ENCODE peak calls at places on chromosome 9, in five cellular contexts. One of them, this sample, is unnamed.

GRCh38 chr9:82532504-82532903 is 530.4 kb downstream of the RASEF start:
- DNase-seq in NCI-H1436 treated with DMSO at 0.1 percent for 48 hours: no peak
- DNase-seq in H54: no peak
- DNase-seq in cardiac septum: no peak
- DNase-seq in stimulated activated naive CD4-positive, alpha-beta T cell treated with Interleukin-2 at 50 U/mL for 16 hours: no peak
- DNase-seq in this sample: no peak

GRCh38 chr9:136036050-136036449 is 59.0 kb downstream of the NACC2 start:
- DNase-seq in NCI-H1436 treated with DMSO at 0.1 percent for 48 hours: no peak
- DNase-seq in H54: no peak
- DNase-seq in cardiac septum: no peak
- DNase-seq in stimulated activated naive CD4-positive, alpha-beta T cell treated with Interleukin-2 at 50 U/mL for 16 hours: no peak
- DNase-seq in this sample: no peak

GRCh38 chr9:136393531-136393930 is 6.4 kb downstream of the SNAPC4 start:
- DNase-seq in H54: no peak
- DNase-seq in stimulated activated naive CD4-positive, alpha-beta T cell treated with Interleukin-2 at 50 U/mL for 16 hours: no peak
- DNase-seq in cardiac septum: no peak
- DNase-seq in NCI-H1436 treated with DMSO at 0.1 percent for 48 hours: no peak
- DNase-seq in this sample: no peak

GRCh38 chr9:100216178-100216787 is 117.2 kb downstream of the INVS start:
- DNase-seq in NCI-H1436 treated with DMSO at 0.1 percent for 48 hours: no peak
- DNase-seq in cardiac septum: peak
- DNase-seq in stimulated activated naive CD4-positive, alpha-beta T cell treated with Interleukin-2 at 50 U/mL for 16 hours: peak
- DNase-seq in H54: peak
- DNase-seq in this sample: no peak

GRCh38 chr9:81499021-81499454 is 190.3 kb downstream of the TLE1 start:
- DNase-seq in stimulated activated naive CD4-positive, alpha-beta T cell treated with Interleukin-2 at 50 U/mL for 16 hours: no peak
- DNase-seq in cardiac septum: no peak
- DNase-seq in NCI-H1436 treated with DMSO at 0.1 percent for 48 hours: no peak
- DNase-seq in H54: no peak
- DNase-seq in this sample: no peak

GRCh38 chr9:129900263-129901041 is 65.2 kb downstream of the USP20 start:
- DNase-seq in stimulated activated naive CD4-positive, alpha-beta T cell treated with Interleukin-2 at 50 U/mL for 16 hours: no peak
- DNase-seq in NCI-H1436 treated with DMSO at 0.1 percent for 48 hours: no peak
- DNase-seq in cardiac septum: no peak
- DNase-seq in H54: no peak
- DNase-seq in this sample: no peak

GRCh38 chr9:132986114-132986513 is 7.6 kb downstream of the GFI1B start:
- DNase-seq in NCI-H1436 treated with DMSO at 0.1 percent for 48 hours: no peak
- DNase-seq in stimulated activated naive CD4-positive, alpha-beta T cell treated with Interleukin-2 at 50 U/mL for 16 hours: no peak
- DNase-seq in cardiac septum: no peak
- DNase-seq in H54: no peak
- DNase-seq in this sample: no peak

GRCh38 chr9:69975681-69976080 is 68.0 kb upstream of the MAMDC2 start:
- DNase-seq in NCI-H1436 treated with DMSO at 0.1 percent for 48 hours: no peak
- DNase-seq in H54: no peak
- DNase-seq in cardiac septum: no peak
- DNase-seq in stimulated activated naive CD4-positive, alpha-beta T cell treated with Interleukin-2 at 50 U/mL for 16 hours: no peak
- DNase-seq in this sample: no peak

GRCh38 chr9:89961616-89962341 is 357.0 kb downstream of the GADD45G start:
- DNase-seq in stimulated activated naive CD4-positive, alpha-beta T cell treated with Interleukin-2 at 50 U/mL for 16 hours: no peak
- DNase-seq in NCI-H1436 treated with DMSO at 0.1 percent for 48 hours: no peak
- DNase-seq in H54: no peak
- DNase-seq in cardiac septum: no peak
- DNase-seq in this sample: no peak

GRCh38 chr9:4829956-4830355 is 37.2 kb downstream of the RCL1 start:
- DNase-seq in cardiac septum: no peak
- DNase-seq in H54: no peak
- DNase-seq in stimulated activated naive CD4-positive, alpha-beta T cell treated with Interleukin-2 at 50 U/mL for 16 hours: no peak
- DNase-seq in NCI-H1436 treated with DMSO at 0.1 percent for 48 hours: no peak
- DNase-seq in this sample: no peak

GRCh38 chr9:26012797-26013594 is 334.8 kb upstream of the TUSC1 start:
- DNase-seq in H54: peak
- DNase-seq in NCI-H1436 treated with DMSO at 0.1 percent for 48 hours: no peak
- DNase-seq in stimulated activated naive CD4-positive, alpha-beta T cell treated with Interleukin-2 at 50 U/mL for 16 hours: no peak
- DNase-seq in cardiac septum: no peak
- DNase-seq in this sample: no peak

GRCh38 chr9:71506821-71507220 is 261.5 kb downstream of the CEMIP2 start:
- DNase-seq in NCI-H1436 treated with DMSO at 0.1 percent for 48 hours: no peak
- DNase-seq in stimulated activated naive CD4-positive, alpha-beta T cell treated with Interleukin-2 at 50 U/mL for 16 hours: no peak
- DNase-seq in H54: peak
- DNase-seq in cardiac septum: no peak
- DNase-seq in this sample: no peak

GRCh38 chr9:134922066-134922931 is 4.6 kb upstream of the FCN1 start:
- DNase-seq in stimulated activated naive CD4-positive, alpha-beta T cell treated with Interleukin-2 at 50 U/mL for 16 hours: no peak
- DNase-seq in H54: no peak
- DNase-seq in cardiac septum: peak
- DNase-seq in NCI-H1436 treated with DMSO at 0.1 percent for 48 hours: no peak
- DNase-seq in this sample: peak

GRCh38 chr9:38685535-38685934 is 34.4 kb downstream of the FAM240B start:
- DNase-seq in cardiac septum: no peak
- DNase-seq in NCI-H1436 treated with DMSO at 0.1 percent for 48 hours: no peak
- DNase-seq in H54: no peak
- DNase-seq in stimulated activated naive CD4-positive, alpha-beta T cell treated with Interleukin-2 at 50 U/mL for 16 hours: no peak
- DNase-seq in this sample: no peak

GRCh38 chr9:93869863-93870262 is 85.3 kb downstream of the BARX1 start:
- DNase-seq in cardiac septum: no peak
- DNase-seq in stimulated activated naive CD4-positive, alpha-beta T cell treated with Interleukin-2 at 50 U/mL for 16 hours: no peak
- DNase-seq in H54: no peak
- DNase-seq in NCI-H1436 treated with DMSO at 0.1 percent for 48 hours: no peak
- DNase-seq in this sample: no peak

GRCh38 chr9:78011037-78011436 is 20.6 kb downstream of the GNAQ start:
- DNase-seq in cardiac septum: no peak
- DNase-seq in NCI-H1436 treated with DMSO at 0.1 percent for 48 hours: no peak
- DNase-seq in stimulated activated naive CD4-positive, alpha-beta T cell treated with Interleukin-2 at 50 U/mL for 16 hours: no peak
- DNase-seq in H54: no peak
- DNase-seq in this sample: no peak

GRCh38 chr9:120151806-120152205 is 428.2 kb downstream of the CDK5RAP2 start:
- DNase-seq in H54: no peak
- DNase-seq in stimulated activated naive CD4-positive, alpha-beta T cell treated with Interleukin-2 at 50 U/mL for 16 hours: no peak
- DNase-seq in cardiac septum: no peak
- DNase-seq in NCI-H1436 treated with DMSO at 0.1 percent for 48 hours: no peak
- DNase-seq in this sample: no peak

GRCh38 chr9:114861922-114862605 is 56.2 kb upstream of the TNFSF15 start:
- DNase-seq in H54: no peak
- DNase-seq in cardiac septum: no peak
- DNase-seq in NCI-H1436 treated with DMSO at 0.1 percent for 48 hours: no peak
- DNase-seq in stimulated activated naive CD4-positive, alpha-beta T cell treated with Interleukin-2 at 50 U/mL for 16 hours: no peak
- DNase-seq in this sample: no peak

GRCh38 chr9:38768351-38768761 is 48.4 kb upstream of the FAM240B start:
- DNase-seq in stimulated activated naive CD4-positive, alpha-beta T cell treated with Interleukin-2 at 50 U/mL for 16 hours: no peak
- DNase-seq in H54: no peak
- DNase-seq in NCI-H1436 treated with DMSO at 0.1 percent for 48 hours: no peak
- DNase-seq in cardiac septum: no peak
- DNase-seq in this sample: no peak

GRCh38 chr9:88072831-88073365 is 65.4 kb downstream of the SPATA31C2 start:
- DNase-seq in cardiac septum: no peak
- DNase-seq in H54: no peak
- DNase-seq in stimulated activated naive CD4-positive, alpha-beta T cell treated with Interleukin-2 at 50 U/mL for 16 hours: no peak
- DNase-seq in NCI-H1436 treated with DMSO at 0.1 percent for 48 hours: no peak
- DNase-seq in this sample: no peak

GRCh38 chr9:121883281-121884056 is 209.6 kb downstream of the TTLL11 start:
- DNase-seq in NCI-H1436 treated with DMSO at 0.1 percent for 48 hours: no peak
- DNase-seq in H54: peak
- DNase-seq in stimulated activated naive CD4-positive, alpha-beta T cell treated with Interleukin-2 at 50 U/mL for 16 hours: no peak
- DNase-seq in cardiac septum: no peak
- DNase-seq in this sample: no peak

GRCh38 chr9:130917171-130917960 is 20.8 kb upstream of the QRFP start:
- DNase-seq in cardiac septum: no peak
- DNase-seq in NCI-H1436 treated with DMSO at 0.1 percent for 48 hours: no peak
- DNase-seq in H54: no peak
- DNase-seq in stimulated activated naive CD4-positive, alpha-beta T cell treated with Interleukin-2 at 50 U/mL for 16 hours: no peak
- DNase-seq in this sample: no peak

GRCh38 chr9:124739360-124739759 is 31.8 kb downstream of the NR6A1 start:
- DNase-seq in stimulated activated naive CD4-positive, alpha-beta T cell treated with Interleukin-2 at 50 U/mL for 16 hours: no peak
- DNase-seq in NCI-H1436 treated with DMSO at 0.1 percent for 48 hours: no peak
- DNase-seq in H54: no peak
- DNase-seq in cardiac septum: no peak
- DNase-seq in this sample: no peak

GRCh38 chr9:137070906-137071275 is 534 bp upstream of the SAPCD2 start:
- DNase-seq in stimulated activated naive CD4-positive, alpha-beta T cell treated with Interleukin-2 at 50 U/mL for 16 hours: no peak
- DNase-seq in H54: no peak
- DNase-seq in NCI-H1436 treated with DMSO at 0.1 percent for 48 hours: peak
- DNase-seq in cardiac septum: no peak
- DNase-seq in this sample: no peak

GRCh38 chr9:80522465-80522864 is 950.7 kb downstream of the TLE4 start:
- DNase-seq in stimulated activated naive CD4-positive, alpha-beta T cell treated with Interleukin-2 at 50 U/mL for 16 hours: no peak
- DNase-seq in NCI-H1436 treated with DMSO at 0.1 percent for 48 hours: no peak
- DNase-seq in cardiac septum: no peak
- DNase-seq in H54: no peak
- DNase-seq in this sample: no peak

GRCh38 chr9:130680836-130681768 is 12.5 kb upstream of the EXOSC2 start:
- DNase-seq in stimulated activated naive CD4-positive, alpha-beta T cell treated with Interleukin-2 at 50 U/mL for 16 hours: peak
- DNase-seq in NCI-H1436 treated with DMSO at 0.1 percent for 48 hours: peak
- DNase-seq in H54: peak
- DNase-seq in cardiac septum: peak
- DNase-seq in this sample: peak

GRCh38 chr9:94920439-94920951 is 194.0 kb downstream of the AOPEP start:
- DNase-seq in cardiac septum: no peak
- DNase-seq in H54: peak
- DNase-seq in NCI-H1436 treated with DMSO at 0.1 percent for 48 hours: no peak
- DNase-seq in stimulated activated naive CD4-positive, alpha-beta T cell treated with Interleukin-2 at 50 U/mL for 16 hours: no peak
- DNase-seq in this sample: peak

GRCh38 chr9:99176527-99177013 is 45.2 kb downstream of the ALG2 start:
- DNase-seq in cardiac septum: no peak
- DNase-seq in stimulated activated naive CD4-positive, alpha-beta T cell treated with Interleukin-2 at 50 U/mL for 16 hours: no peak
- DNase-seq in NCI-H1436 treated with DMSO at 0.1 percent for 48 hours: no peak
- DNase-seq in H54: no peak
- DNase-seq in this sample: no peak